ENCODE peak calls at places on chromosome 16, in seven cellular contexts. F is heart left ventricle, T is transverse colon, E is thyroid gland, K is IMR-90, M is gastrocnemius medialis, W is prostate gland. R is an unnamed sample.

GRCh38 chr16:47721016-47721673 is 260.0 kb downstream of the PHKB start:
- DNase-seq in F (no peak), T (no peak), E (no peak), K (no peak), M (no peak), W (no peak), R (peak; percentile 53)

GRCh38 chr16:68059804-68060203 is 25.4 kb upstream of the NFATC3 start:
- DNase-seq in F (no peak), T (no peak), E (no peak), K (no peak), M (no peak), W (no peak), R (no peak)

GRCh38 chr16:47141773-47142468 is 1.8 kb downstream of the NETO2 start:
- DNase-seq in F (peak; percentile 75), T (peak; percentile 90), E (peak; percentile 89), K (peak; percentile 83), M (peak; percentile 67), W (peak; percentile 70), R (no peak)

GRCh38 chr16:85258616-85259015 is 146.3 kb upstream of the CIBAR2 start:
- DNase-seq in F (no peak), T (no peak), E (no peak), K (no peak), M (no peak), W (no peak), R (no peak)

GRCh38 chr16:31487720-31488629 is 5.1 kb downstream of the SLC5A2 start:
- DNase-seq in F (no peak), T (peak; percentile 81), E (peak; percentile 64), K (peak; percentile 28), M (no peak), W (peak; percentile 39), R (no peak)

GRCh38 chr16:2148714-2149629 is 547 bp downstream of the RAB26 start:
- DNase-seq in F (no peak), T (no peak), E (peak; percentile 47), K (no peak), M (no peak), W (no peak), R (no peak)

GRCh38 chr16:24009060-24009459 is 173.3 kb downstream of the PRKCB start:
- DNase-seq in F (no peak), T (no peak), E (no peak), K (no peak), M (no peak), W (no peak), R (no peak)

GRCh38 chr16:48041861-48042435 is 113.8 kb downstream of the ABCC12 start:
- DNase-seq in F (no peak), T (no peak), E (peak; percentile 2), K (no peak), M (no peak), W (no peak), R (no peak)

GRCh38 chr16:27768651-27769270 is 218.8 kb downstream of the KATNIP start:
- DNase-seq in F (no peak), T (no peak), E (no peak), K (no peak), M (no peak), W (no peak), R (no peak)

GRCh38 chr16:16136588-16136987 is 86.7 kb downstream of the ABCC6 start:
- DNase-seq in F (no peak), T (no peak), E (no peak), K (no peak), M (no peak), W (no peak), R (no peak)

GRCh38 chr16:74100405-74101316 is 196.0 kb upstream of the PSMD7 start:
- DNase-seq in F (no peak), T (no peak), E (no peak), K (no peak), M (no peak), W (no peak), R (no peak)

GRCh38 chr16:12415072-12415471 is 388.6 kb downstream of the CPPED1 start:
- DNase-seq in F (no peak), T (no peak), E (no peak), K (no peak), M (no peak), W (no peak), R (no peak)
- TF ChIP-seq POLR2A in F (no peak), T (no peak), E (no peak), K (no peak), M (no peak), W (no peak), R (no peak)

GRCh38 chr16:10751291-10751697 is 7.7 kb downstream of the NUBP1 start:
- DNase-seq in F (peak; percentile 48), T (no peak), E (no peak), K (no peak), M (no peak), W (no peak), R (no peak)
- TF ChIP-seq CTCF in F (no peak), T (no peak), E (no peak), K (no peak), M (no peak), W (no peak), R (no peak)

DNA sequence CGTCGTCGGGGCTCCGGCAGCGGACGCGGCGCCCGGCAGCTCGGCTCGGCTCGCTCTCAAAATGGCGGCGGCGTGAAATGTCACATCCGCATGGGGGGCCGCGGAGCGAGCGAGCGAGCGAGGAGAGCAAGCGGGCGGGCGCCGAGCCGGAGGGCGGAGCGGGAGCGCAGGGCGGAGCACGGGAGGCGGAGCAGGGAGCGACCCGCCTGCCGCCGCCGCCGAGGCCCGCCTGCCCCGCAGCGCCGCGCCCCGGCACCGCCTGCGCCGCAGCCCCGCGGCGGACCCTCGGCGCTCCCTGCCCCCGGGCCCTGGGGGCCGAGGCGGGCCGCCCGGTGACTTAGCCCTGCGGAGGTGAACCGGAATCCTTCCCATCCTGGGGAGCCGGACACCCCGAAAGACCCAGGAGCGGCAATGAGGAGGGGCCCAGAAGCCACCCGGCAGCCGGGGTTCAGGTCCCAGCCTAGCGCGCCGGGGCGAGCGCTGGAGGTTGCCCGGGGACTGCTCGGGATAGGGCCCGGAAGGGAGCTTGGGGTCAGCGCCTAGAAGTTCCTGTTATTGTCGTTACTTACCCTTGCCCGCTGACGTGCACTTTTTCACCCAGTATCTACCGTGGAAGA is at the start of gene USP7:
- DNase-seq in F (peak; percentile 95), T (peak; percentile 94), E (peak; percentile 93), K (peak; percentile 86), M (peak; percentile 88), W (peak; percentile 86), R (peak; percentile 96)
- TF ChIP-seq POLR2A in F (no peak), T (peak; percentile 48), E (peak; percentile 82), K (peak; percentile 77), M (peak; percentile 73), W (peak; percentile 55), R (no peak)

GRCh38 chr16:1012722-1013592 is 31.4 kb downstream of the SOX8 start:
- DNase-seq in F (no peak), T (no peak), E (no peak), K (no peak), M (no peak), W (no peak), R (no peak)
- TF ChIP-seq CTCF in F (no peak), T (no peak), E (no peak), K (no peak), M (no peak), W (no peak), R (no peak)

GRCh38 chr16:4452674-4453073 is 21.8 kb downstream of the NMRAL1 start:
- DNase-seq in F (peak; percentile 14), T (no peak), E (peak; percentile 64), K (no peak), M (no peak), W (no peak), R (no peak)

GRCh38 chr16:4450921-4451619 is 23.4 kb downstream of the NMRAL1 start:
- DNase-seq in F (peak; percentile 9), T (no peak), E (no peak), K (no peak), M (no peak), W (no peak), R (no peak)

GRCh38 chr16:4455951-4456350 is 18.5 kb downstream of the NMRAL1 start:
- DNase-seq in F (no peak), T (no peak), E (no peak), K (no peak), M (no peak), W (no peak), R (no peak)

GRCh38 chr16:4455081-4455480 is 19.3 kb downstream of the NMRAL1 start:
- DNase-seq in F (no peak), T (no peak), E (no peak), K (no peak), M (no peak), W (no peak), R (no peak)

GRCh38 chr16:4454618-4455017 is 19.8 kb downstream of the NMRAL1 start:
- DNase-seq in F (no peak), T (no peak), E (no peak), K (no peak), M (no peak), W (no peak), R (no peak)
- TF ChIP-seq POLR2A in F (no peak), T (no peak), E (no peak), K (no peak), M (no peak), W (no peak), R (no peak)

R was measured in esophagus muscularis mucosa.